ENCODE peak calls at places on chromosomes 11 and 22, in ten cellular contexts. O is hepatic stellate cell, D is mucosa of gallbladder, Z is astrocyte of the cerebellum, J is hypothalamus, Q is activated gamma-delta T cell, G is foreskin melanocyte, C is NB4, B is endothelial cell, X is iris pigment epithelial cell. L is an unnamed sample.

GRCh38 chr11:113577356-113578163 is 102.4 kb upstream of the DRD2 start:
- DNase-seq in B (no peak), X (no peak), G (no peak), Q (no peak), D (peak), C (no peak), J (no peak), Z (no peak), O (no peak), L (no peak)

GRCh38 chr11:18394928-18395734 is 768 bp downstream of the LDHA start:
- DNase-seq in Q (no peak), B (no peak), Z (no peak), O (no peak), J (peak), G (no peak), C (peak), X (peak), D (peak), L (peak)

GRCh38 chr11:126279191-126279590 is 3.7 kb upstream of the TIRAP start:
- DNase-seq in B (no peak), O (no peak), J (no peak), Z (no peak), D (no peak), G (peak), C (no peak), X (no peak), Q (no peak), L (no peak)

GRCh38 chr11:124746621-124747243 is 5.3 kb downstream of the VSIG2 start:
- DNase-seq in O (peak), Q (peak), D (peak), J (no peak), Z (no peak), B (peak), X (peak), G (peak), C (peak), L (peak)

GRCh38 chr22:36331912-36332622 is 55.7 kb downstream of the MYH9 start:
- DNase-seq in Q (no peak), O (no peak), J (peak), D (peak), X (peak), C (peak), B (peak), Z (no peak), G (no peak), L (peak)

GRCh38 chr11:60761436-60762190 is 4.9 kb downstream of the MS4A15 start:
- DNase-seq in O (no peak), X (no peak), D (no peak), G (no peak), C (no peak), Q (no peak), J (no peak), B (no peak), Z (no peak), L (no peak)

GRCh38 chr11:9594267-9595046 is 21.0 kb downstream of the WEE1 start:
- DNase-seq in J (no peak), C (no peak), G (no peak), O (no peak), X (peak), B (no peak), Q (no peak), Z (no peak), D (no peak), L (no peak)

GRCh38 chr22:20604092-20604747 is 96.8 kb downstream of the MED15 start:
- DNase-seq in B (no peak), O (no peak), C (no peak), Z (no peak), X (no peak), G (no peak), Q (no peak), J (no peak), D (no peak), L (no peak)

GRCh38 chr22:21766933-21767462 is 31.4 kb upstream of the YPEL1 start:
- DNase-seq in G (no peak), D (peak), Z (no peak), J (no peak), B (no peak), X (no peak), O (no peak), Q (no peak), C (peak), L (no peak)

GRCh38 chr22:46791201-46791731 is 28.8 kb downstream of the TBC1D22A start:
- DNase-seq in C (peak), B (no peak), Q (peak), O (peak), G (peak), Z (no peak), J (no peak), D (peak), X (peak), L (peak)

GRCh38 chr11:90220391-90220790 is 2.5 kb downstream of the CHORDC1 start:
- DNase-seq in G (peak), X (peak), Q (no peak), B (no peak), Z (peak), C (peak), O (peak), J (no peak), D (no peak), L (peak)